ENCODE peak calls at places on chromosomes 16 and 17, in four cellular contexts. K is H1, Y is IMR-90, I is mesendoderm. A is an unnamed sample.

GRCh38 chr17:81339502-81340296 is 44.6 kb upstream of the SLC38A10 start:
- DNase-seq in Y (no peak), I (peak; percentile 79), K (no peak), A (peak; percentile 78)

GRCh38 chr16:73275448-73275847 is 227.5 kb upstream of the ZFHX3 start:
- DNase-seq in I (no peak), Y (no peak), K (no peak), A (no peak)

GRCh38 chr16:57619606-57620315 is 8.7 kb upstream of the ADGRG1 start:
- DNase-seq in Y (no peak), K (no peak), I (no peak), A (no peak)

GRCh38 chr17:48841395-48841831 is 10.6 kb downstream of the CALCOCO2 start:
- DNase-seq in Y (peak; percentile 76), I (no peak), K (no peak), A (no peak)

GRCh38 chr17:28272166-28272565 is 46.8 kb upstream of the TMEM97 start:
- DNase-seq in Y (peak; percentile 22), I (no peak), K (no peak), A (no peak)

GRCh38 chr16:80862153-80862552 is 57.8 kb upstream of the CDYL2 start:
- DNase-seq in Y (no peak), I (no peak), K (no peak), A (no peak)

GRCh38 chr16:3601614-3602319 is 9.6 kb downstream of the SLX4 start:
- DNase-seq in I (no peak), Y (no peak), K (no peak), A (no peak)

GRCh38 chr16:55506708-55507107 is 2.2 kb upstream of the LPCAT2 start:
- DNase-seq in Y (no peak), K (no peak), I (no peak), A (no peak)

GRCh38 chr16:31201511-31202401 is 804 bp downstream of the PYCARD start:
- DNase-seq in Y (no peak), K (no peak), I (peak; percentile 88), A (peak; percentile 82)

GRCh38 chr16:27618611-27619380 is 68.9 kb downstream of the KATNIP start:
- DNase-seq in K (no peak), Y (no peak), I (no peak), A (no peak)

GRCh38 chr17:60383379-60383778 is 8.6 kb downstream of the USP32 start:
- DNase-seq in I (no peak), Y (no peak), K (no peak), A (no peak)

GRCh38 chr16:84032458-84033178 is 10.0 kb downstream of the SLC38A8 start:
- DNase-seq in K (no peak), I (peak; percentile 58), Y (no peak), A (no peak)

GRCh38 chr17:50820651-50821050 is 14.7 kb upstream of the WFIKKN2 start:
- DNase-seq in I (no peak), Y (no peak), K (no peak), A (no peak)

GRCh38 chr17:28849281-28849680 is 5.5 kb upstream of the ERAL1 start:
- DNase-seq in I (peak; percentile 32), Y (no peak), K (no peak), A (no peak)

GRCh38 chr16:49635591-49636581 is 220.0 kb downstream of the ZNF423 start:
- DNase-seq in Y (no peak), I (no peak), K (no peak), A (peak; percentile 21)

GRCh38 chr16:57163842-57164241 is 22.0 kb downstream of the PSME3IP1 start:
- DNase-seq in Y (no peak), I (no peak), K (no peak), A (no peak)

GRCh38 chr16:3022697-3023414 is 886 bp downstream of the HCFC1R1 start:
- DNase-seq in Y (peak; percentile 20), K (no peak), I (no peak), A (no peak)

GRCh38 chr16:84788968-84789371 is 30.8 kb upstream of the CRISPLD2 start:
- DNase-seq in K (no peak), Y (no peak), I (no peak), A (no peak)

GRCh38 chr16:81541314-81541713 is 96.7 kb downstream of the CMIP start:
- DNase-seq in K (no peak), Y (no peak), I (no peak), A (no peak)

GRCh38 chr17:27489045-27489715 is 32.9 kb downstream of the KSR1 start:
- DNase-seq in I (no peak), Y (peak; percentile 59), K (no peak), A (no peak)

GRCh38 chr17:34781071-34781470 is 180.2 kb downstream of the CCT6B start:
- DNase-seq in K (no peak), I (no peak), Y (no peak), A (no peak)
- H4K5ac ChIP-seq in K (no peak overlapping the region), I (no peak overlapping the region), Y (no peak overlapping the region), A (no peak overlapping the region)

DNA sequence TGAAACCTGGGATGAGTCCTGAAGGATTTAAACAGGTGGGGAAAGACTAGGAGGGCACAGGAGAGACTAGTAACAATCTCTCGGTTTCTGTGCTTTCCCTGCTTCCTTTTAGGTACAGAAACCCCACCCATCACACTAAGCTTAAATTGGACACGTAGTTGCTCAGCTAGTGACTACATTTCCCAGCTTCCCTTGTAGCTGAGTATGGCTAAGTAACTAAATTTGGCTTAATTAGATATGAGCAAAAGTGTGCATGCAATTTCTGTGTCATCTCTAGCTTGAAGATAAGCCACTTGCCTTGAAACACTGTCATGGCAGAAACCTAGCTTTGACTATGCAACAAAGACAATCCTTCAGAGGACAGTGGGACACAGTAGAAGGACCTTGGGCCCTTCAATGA is 36.5 kb downstream of the CACNG1 start:
- DNase-seq in Y (no peak), K (no peak), I (no peak), A (no peak)
- H4K5ac ChIP-seq in Y (no peak overlapping the region), K (no peak overlapping the region), I (no peak overlapping the region), A (no peak overlapping the region)

GRCh38 chr16:26161461-26162180 is 469.9 kb downstream of the HS3ST4 start:
- DNase-seq in I (no peak), Y (no peak), K (no peak), A (no peak)

GRCh38 chr16:26158142-26158759 is 466.5 kb downstream of the HS3ST4 start:
- DNase-seq in K (no peak), Y (no peak), I (peak; percentile 89), A (no peak)
- H4K5ac ChIP-seq in K (no peak overlapping the region), Y (no peak overlapping the region), I (no peak overlapping the region), A (no peak overlapping the region)

DNA sequence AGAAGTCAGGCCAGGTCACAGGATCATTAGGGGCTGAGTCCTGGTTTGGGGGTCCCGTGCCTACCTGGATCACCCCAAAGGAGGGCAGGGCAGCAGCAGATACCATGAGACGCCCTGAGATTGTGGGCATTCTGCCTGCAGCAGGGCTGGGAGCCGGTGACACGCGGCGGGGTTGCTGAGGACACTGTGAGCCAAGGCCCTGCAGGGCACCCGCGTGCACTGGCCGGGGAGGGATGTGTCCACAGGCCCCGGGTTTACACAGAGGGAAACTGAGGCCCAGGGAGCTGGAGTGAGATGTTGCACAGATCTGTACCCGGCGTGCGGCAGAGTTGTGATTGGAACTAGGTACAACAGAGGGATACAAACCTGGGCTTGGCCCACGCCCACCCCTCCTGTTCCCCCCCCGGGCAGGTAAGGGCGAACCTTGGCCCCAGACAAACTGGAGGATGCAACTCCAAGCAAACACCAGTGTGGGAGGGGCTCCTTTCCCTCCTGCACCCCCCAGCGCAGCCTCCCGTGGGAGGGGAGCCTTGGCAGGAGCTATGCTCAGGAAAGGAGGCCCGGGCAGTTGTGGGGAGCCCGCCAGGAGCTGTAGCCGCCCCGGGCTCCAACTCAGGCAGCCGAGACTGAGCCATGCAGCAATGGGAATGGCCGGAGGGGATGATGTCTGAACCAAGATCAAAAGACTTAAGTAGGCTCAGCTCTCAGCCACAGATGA is 91.3 kb downstream of the ENGASE start:
- DNase-seq in K (no peak), I (no peak), Y (no peak), A (no peak)
- H4K5ac ChIP-seq in K (no peak overlapping the region), I (no peak overlapping the region), Y (no peak overlapping the region), A (no peak overlapping the region)

GRCh38 chr17:32739722-32740121 is 137.2 kb downstream of the MYO1D start:
- DNase-seq in Y (no peak), K (no peak), I (no peak), A (no peak)
- H4K5ac ChIP-seq in Y (no peak overlapping the region), K (no peak overlapping the region), I (no peak overlapping the region), A (no peak overlapping the region)

GRCh38 chr16:8453359-8453758 is 137.0 kb downstream of the TMEM114 start:
- DNase-seq in Y (no peak), K (no peak), I (no peak), A (no peak)

GRCh38 chr16:8458481-8458880 is 131.8 kb downstream of the TMEM114 start:
- DNase-seq in K (no peak), I (peak; percentile 21), Y (no peak), A (no peak)
- H4K5ac ChIP-seq in K (no peak overlapping the region), I (no peak overlapping the region), Y (no peak overlapping the region), A (no peak overlapping the region)

GRCh38 chr17:12902046-12902445 is 112.7 kb downstream of the ARHGAP44 start:
- DNase-seq in Y (no peak), K (no peak), I (no peak), A (no peak)
- H4K5ac ChIP-seq in Y (no peak overlapping the region), K (no peak overlapping the region), I (no peak overlapping the region), A (no peak overlapping the region)

DNA sequence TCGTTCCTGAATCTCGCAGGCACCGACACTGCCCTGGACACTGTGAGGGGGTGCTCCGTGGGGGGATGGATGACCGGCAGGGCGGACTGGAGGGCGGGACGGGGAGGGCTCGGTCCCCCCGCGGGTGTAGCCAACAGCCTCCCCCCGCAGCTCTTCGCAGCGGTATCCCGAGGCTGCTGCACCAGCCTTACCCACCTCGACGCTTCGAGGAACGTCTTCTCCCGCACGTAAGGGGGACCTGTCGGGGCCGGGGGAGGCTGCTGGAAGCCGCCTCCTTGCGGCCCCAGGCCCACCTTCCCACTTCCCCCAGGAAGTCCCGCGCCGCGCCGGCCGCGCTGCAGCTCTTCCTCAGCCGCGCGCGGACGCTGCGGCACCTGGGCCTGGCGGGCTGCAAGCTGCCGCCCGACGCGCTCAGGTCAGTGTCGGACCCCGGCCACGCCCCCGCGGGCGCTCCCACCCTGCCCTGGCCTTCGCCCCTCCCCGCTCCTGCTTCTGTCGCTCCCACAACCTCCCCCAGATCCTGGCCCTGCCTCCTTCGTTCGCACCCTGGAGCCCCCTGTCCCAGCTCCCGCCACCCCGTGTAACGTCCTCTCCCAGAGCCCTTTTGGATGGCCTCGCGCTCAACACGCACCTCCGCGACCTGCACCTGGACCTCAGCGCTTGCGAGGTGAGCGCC is 3.3 kb downstream of the CARMIL2 start:
- DNase-seq in Y (no peak), K (no peak), I (no peak), A (peak; percentile 70)
- H4K5ac ChIP-seq in Y (no peak overlapping the region), K (no peak overlapping the region), I (no peak overlapping the region), A (no peak overlapping the region)

DNA sequence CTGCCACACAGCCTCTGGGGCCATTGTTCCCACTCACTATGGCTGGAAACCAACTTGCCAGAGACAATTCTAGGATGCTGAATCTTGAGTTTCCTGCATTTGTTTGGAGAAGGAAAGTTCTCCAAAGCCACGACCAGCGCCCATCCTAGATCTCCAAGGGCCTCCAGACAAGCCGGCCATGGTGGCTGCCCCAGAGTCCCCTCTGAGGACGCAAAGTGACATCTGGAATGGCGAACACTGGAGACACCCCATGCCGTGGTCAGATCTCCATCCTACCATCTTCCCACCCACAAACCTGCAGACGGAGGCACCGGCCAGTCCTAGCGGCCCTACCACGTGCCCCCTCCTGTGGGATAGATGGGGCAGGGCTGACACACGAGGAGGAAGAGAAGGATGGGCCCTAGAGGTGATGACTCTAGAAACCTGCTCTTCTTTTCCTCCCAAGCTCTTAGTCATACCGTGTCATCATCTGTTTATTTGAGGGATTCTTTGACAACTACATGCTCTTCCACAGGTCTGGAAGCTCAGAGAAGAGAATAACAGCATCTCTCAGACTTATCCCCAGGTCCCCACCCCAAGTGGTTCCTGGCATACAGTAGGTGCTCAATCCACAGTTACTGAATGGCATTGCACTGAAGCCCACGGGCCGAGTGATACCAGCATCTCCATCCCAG is 71.3 kb downstream of the MYH11 start:
- DNase-seq in K (no peak), Y (peak; percentile 53), I (no peak), A (no peak)
- H4K5ac ChIP-seq in K (no peak overlapping the region), Y (no peak overlapping the region), I (no peak overlapping the region), A (no peak overlapping the region)

A was measured in H9.